ENCODE peak calls at places on chromosomes 4 and X, in five cellular contexts. B is PC-3, F is lower lobe of right lung, Q is gastrocnemius medialis, E is neural progenitor cell. R is an unnamed sample.

GRCh38 chr4:113355550-113356371 is 306.3 kb downstream of the ANK2 start:
- DNase-seq in F (no peak), E (no peak), Q (no peak), B (peak; percentile 86), R (peak; percentile 64)

GRCh38 chr4:125483278-125483677 is 168.5 kb downstream of the FAT4 start:
- DNase-seq in F (no peak), B (no peak), Q (no peak), E (no peak), R (no peak)

GRCh38 chr4:38529189-38530115 is 134.5 kb upstream of the KLF3 start:
- DNase-seq in F (peak; percentile 66), Q (peak; percentile 19), E (no peak), B (peak; percentile 77), R (peak; percentile 17)

GRCh38 chr4:71441186-71442169 is 102.7 kb downstream of the SLC4A4 start:
- DNase-seq in Q (no peak), B (peak; percentile 79), E (no peak), F (no peak), R (no peak)

GRCh38 chr4:177118596-177118995 is 191.1 kb upstream of the NEIL3 start:
- DNase-seq in E (no peak), Q (peak; percentile 51), F (no peak), B (no peak), R (no peak)

GRCh38 chr4:38902695-38903094 is 35.1 kb downstream of the FAM114A1 start:
- DNase-seq in F (no peak), Q (no peak), B (peak; percentile 56), E (peak; percentile 21), R (no peak)

GRCh38 chrX:97797076-97797475 is 913.4 kb downstream of the RPA4 start:
- DNase-seq in E (no peak), F (no peak), B (no peak), Q (no peak), R (no peak)

GRCh38 chrX:32483534-32484136 is 727.7 kb downstream of the DMD start:
- DNase-seq in E (peak; percentile 47), Q (no peak), B (peak; percentile 23), F (no peak), R (no peak)

GRCh38 chrX:69153060-69153730 is 12.1 kb downstream of the PJA1 start:
- DNase-seq in B (no peak), F (no peak), E (peak; percentile 87), Q (no peak), R (peak; percentile 58)

GRCh38 chr4:67746797-67747495 is 7.2 kb downstream of the GNRHR start:
- DNase-seq in E (peak; percentile 28), B (peak; percentile 78), F (no peak), Q (no peak), R (no peak)

GRCh38 chrX:32084757-32085156 is 1012.9 kb upstream of the FTHL17 start:
- DNase-seq in E (no peak), B (no peak), Q (no peak), F (no peak), R (no peak)

GRCh38 chr4:146915132-146915531 is 30.5 kb downstream of the TTC29 start:
- DNase-seq in E (no peak), F (no peak), B (no peak), Q (no peak), R (no peak)

GRCh38 chr4:175772170-175772685 is 39.8 kb downstream of the GPM6A start:
- DNase-seq in F (no peak), Q (no peak), B (no peak), E (peak; percentile 18), R (no peak)

GRCh38 chr4:84855774-84856173 is 110.7 kb downstream of the WDFY3 start:
- DNase-seq in B (no peak), Q (peak; percentile 48), E (peak; percentile 18), F (no peak), R (no peak)

GRCh38 chr4:152807294-152807829 is 27.6 kb downstream of the ARFIP1 start:
- DNase-seq in B (peak; percentile 45), E (no peak), Q (no peak), F (no peak), R (no peak)

GRCh38 chrX:41133551-41133950 is 48.3 kb downstream of the USP9X start:
- DNase-seq in F (no peak), E (no peak), Q (no peak), B (no peak), R (no peak)

GRCh38 chr4:15707363-15707715 is 4.5 kb downstream of the BST1 start:
- DNase-seq in B (no peak), Q (no peak), F (no peak), E (no peak), R (no peak)

GRCh38 chrX:107716816-107717700 is 58.5 kb downstream of the TSC22D3 start:
- DNase-seq in F (peak; percentile 90), Q (peak; percentile 93), E (peak; percentile 69), B (peak; percentile 69), R (peak; percentile 96)

GRCh38 chrX:100648601-100649417 is 4.8 kb downstream of the SRPX2 start:
- DNase-seq in F (no peak), B (peak; percentile 57), Q (peak; percentile 16), E (peak; percentile 45), R (no peak)

GRCh38 chr4:73589887-73590801 is 30.1 kb downstream of the RASSF6 start:
- DNase-seq in F (no peak), Q (no peak), B (no peak), E (no peak), R (no peak)

GRCh38 chrX:95836517-95836916 is 848.1 kb upstream of the DIAPH2 start:
- DNase-seq in F (no peak), E (no peak), B (no peak), Q (no peak), R (no peak)

GRCh38 chrX:95841863-95842262 is 842.8 kb upstream of the DIAPH2 start:
- DNase-seq in F (no peak), Q (no peak), E (no peak), B (no peak), R (no peak)
- H3K27me3 ChIP-seq in F (no peaks in the 10 kb centered on the region), Q (no peaks in the 10 kb centered on the region), E (no peaks in the 10 kb centered on the region), B (no peaks in the 10 kb centered on the region), R (no peaks in the 10 kb centered on the region)

DNA sequence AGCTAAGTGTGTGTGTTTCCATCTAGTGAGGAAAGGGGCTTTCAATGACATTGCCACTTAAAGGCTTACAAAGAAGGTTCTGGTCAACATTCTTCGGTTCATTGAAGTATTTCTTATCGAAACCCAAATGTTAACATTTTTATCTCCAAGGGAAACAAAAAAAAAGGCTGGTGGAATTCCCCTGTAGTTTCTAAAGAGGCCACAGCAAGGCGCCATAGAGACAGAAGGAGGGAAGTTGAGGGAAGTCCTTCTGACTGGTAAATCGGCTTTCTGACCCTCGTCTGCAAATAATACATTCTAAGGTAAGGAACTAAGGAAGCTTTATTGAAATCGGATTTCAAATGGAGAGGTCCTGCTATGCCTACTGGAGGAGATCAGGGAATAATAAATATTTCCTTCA is 1.7 kb upstream of the ZFP42 start:
- DNase-seq in Q (no peak), B (peak; percentile 49), E (peak; percentile 58), F (no peak), R (no peak)
- TF ChIP-seq CTCF in Q (no peak), B (peak; percentile 49), E (peak; percentile 61), F (peak; percentile 20), R (no peak)

GRCh38 chr4:28267166-28267565 is 1406.5 kb downstream of the STIM2 start:
- DNase-seq in F (no peak), B (no peak), Q (no peak), E (no peak), R (no peak)

GRCh38 chr4:28269426-28269825 is 1408.8 kb downstream of the STIM2 start:
- DNase-seq in Q (no peak), F (no peak), B (no peak), E (no peak), R (no peak)
- H3K4me1 ChIP-seq in Q (no peaks in the 10 kb centered on the region), F (no peaks in the 10 kb centered on the region), B (no peaks in the 10 kb centered on the region), E (no peaks in the 10 kb centered on the region), R (no peaks in the 10 kb centered on the region)

GRCh38 chrX:11386812-11387211 is 93.6 kb downstream of the AMELX start:
- DNase-seq in E (no peak), F (no peak), B (no peak), Q (no peak), R (no peak)
- H3K27me3 ChIP-seq in E (no peaks in the 10 kb centered on the region), F (no peaks in the 10 kb centered on the region), B (no peaks in the 10 kb centered on the region), Q (no peaks in the 10 kb centered on the region), R (no peaks in the 10 kb centered on the region)

DNA sequence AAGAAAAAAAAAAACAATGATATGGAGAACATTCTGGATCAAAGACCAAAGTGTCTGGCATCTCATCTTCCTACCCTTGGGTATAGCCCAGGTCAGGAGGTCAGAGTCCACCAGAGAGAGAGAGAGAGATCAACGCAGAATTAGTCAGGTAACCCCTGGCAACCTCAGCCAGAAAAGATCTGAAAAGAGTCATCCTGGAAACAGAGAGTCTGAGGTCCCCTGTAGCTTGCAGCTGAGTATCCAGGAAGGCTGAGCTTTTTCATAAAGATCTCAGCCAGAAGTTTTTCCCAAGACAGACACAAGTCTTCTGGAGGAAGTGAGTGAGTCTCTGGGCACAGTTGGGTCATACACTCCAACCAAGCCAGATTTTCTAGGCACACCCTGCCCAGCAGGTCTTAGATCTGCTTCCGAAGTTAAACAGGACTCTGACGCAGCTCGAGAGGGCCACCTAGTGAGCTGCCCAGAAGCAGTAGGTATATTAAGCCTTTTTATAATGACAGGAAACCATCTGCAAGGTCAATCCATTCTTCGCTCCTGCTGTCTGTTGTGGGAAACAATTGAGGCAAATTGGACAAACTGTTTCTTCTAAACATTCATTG is 35.7 kb downstream of the ACE2 start:
- DNase-seq in Q (peak; percentile 59), B (peak; percentile 87), E (peak; percentile 70), F (peak; percentile 73), R (peak; percentile 74)
- TF ChIP-seq CTCF in Q (peak; percentile 55), B (peak; percentile 89), E (peak; percentile 69), F (peak; percentile 56), R (peak; percentile 32)

GRCh38 chr4:7595883-7596535 is 161.3 kb upstream of the PSAPL1 start:
- DNase-seq in B (peak; percentile 58), Q (no peak), F (no peak), E (peak; percentile 47), R (no peak)
- H3K4me1 ChIP-seq in B (peaks cover 16% of the 10 kb centered on the region), Q (no peaks in the 10 kb centered on the region), F (peaks cover 4% of the 10 kb centered on the region), E (peaks cover 55% of the 10 kb centered on the region), R (no peaks in the 10 kb centered on the region)

R was measured in ascending aorta.